ENCODE peak calls at places on chromosome 2, in five cellular contexts. One of them, this sample, is unnamed.

GRCh38 chr2:11370377-11371098 is 26.1 kb upstream of the ROCK2 start:
- DNase-seq in IMR-90: peak
- DNase-seq in heart left ventricle: no peak
- DNase-seq in spleen: no peak
- DNase-seq in sigmoid colon: no peak
- DNase-seq in this sample: no peak

GRCh38 chr2:6639870-6640639 is 225.7 kb downstream of the CMPK2 start:
- DNase-seq in IMR-90: no peak
- DNase-seq in heart left ventricle: no peak
- DNase-seq in spleen: no peak
- DNase-seq in sigmoid colon: no peak
- DNase-seq in this sample: no peak

GRCh38 chr2:51698005-51698404 is 666.1 kb upstream of the NRXN1 start:
- DNase-seq in IMR-90: no peak
- DNase-seq in heart left ventricle: no peak
- DNase-seq in spleen: no peak
- DNase-seq in sigmoid colon: no peak
- DNase-seq in this sample: no peak

GRCh38 chr2:1940660-1941059 is 196.3 kb upstream of the PXDN start:
- DNase-seq in IMR-90: no peak
- DNase-seq in heart left ventricle: peak
- DNase-seq in spleen: no peak
- DNase-seq in sigmoid colon: peak
- DNase-seq in this sample: no peak

GRCh38 chr2:192236136-192236535 is 41.4 kb upstream of the TMEFF2 start:
- DNase-seq in IMR-90: peak
- DNase-seq in heart left ventricle: no peak
- DNase-seq in spleen: no peak
- DNase-seq in sigmoid colon: no peak
- DNase-seq in this sample: no peak

GRCh38 chr2:36356990-36357505 is 1.5 kb downstream of the CRIM1 start:
- DNase-seq in IMR-90: peak
- DNase-seq in heart left ventricle: no peak
- DNase-seq in spleen: no peak
- DNase-seq in sigmoid colon: peak
- DNase-seq in this sample: peak

GRCh38 chr2:84874381-84875212 is 6.3 kb downstream of the TRABD2A start:
- DNase-seq in IMR-90: peak
- DNase-seq in heart left ventricle: no peak
- DNase-seq in spleen: no peak
- DNase-seq in sigmoid colon: peak
- DNase-seq in this sample: no peak

GRCh38 chr2:192155521-192156118 is 39.1 kb downstream of the TMEFF2 start:
- DNase-seq in IMR-90: no peak
- DNase-seq in heart left ventricle: no peak
- DNase-seq in spleen: no peak
- DNase-seq in sigmoid colon: no peak
- DNase-seq in this sample: no peak

GRCh38 chr2:9638532-9638931 is 7.7 kb upstream of the YWHAQ start:
- DNase-seq in IMR-90: peak
- DNase-seq in heart left ventricle: peak
- DNase-seq in spleen: no peak
- DNase-seq in sigmoid colon: peak
- DNase-seq in this sample: peak

GRCh38 chr2:10448646-10449480 is 736 bp upstream of the ODC1 start:
- DNase-seq in IMR-90: peak
- DNase-seq in heart left ventricle: no peak
- DNase-seq in spleen: peak
- DNase-seq in sigmoid colon: peak
- DNase-seq in this sample: no peak

GRCh38 chr2:230160112-230160660 is 59.6 kb downstream of the SP110 start:
- DNase-seq in IMR-90: peak
- DNase-seq in heart left ventricle: peak
- DNase-seq in spleen: peak
- DNase-seq in sigmoid colon: no peak
- DNase-seq in this sample: peak

GRCh38 chr2:229141626-229142025 is 129.5 kb downstream of the PID1 start:
- DNase-seq in IMR-90: peak
- DNase-seq in heart left ventricle: no peak
- DNase-seq in spleen: no peak
- DNase-seq in sigmoid colon: no peak
- DNase-seq in this sample: no peak

GRCh38 chr2:192196451-192197194 is 1.9 kb upstream of the TMEFF2 start:
- DNase-seq in IMR-90: no peak
- DNase-seq in heart left ventricle: no peak
- DNase-seq in spleen: no peak
- DNase-seq in sigmoid colon: no peak
- DNase-seq in this sample: no peak

GRCh38 chr2:119488245-119489182 is 35.8 kb downstream of the SCTR start:
- DNase-seq in IMR-90: no peak
- DNase-seq in heart left ventricle: no peak
- DNase-seq in spleen: no peak
- DNase-seq in sigmoid colon: no peak
- DNase-seq in this sample: no peak

GRCh38 chr2:6880200-6880733 is 2.7 kb downstream of the RSAD2 start:
- DNase-seq in IMR-90: no peak
- DNase-seq in heart left ventricle: no peak
- DNase-seq in spleen: no peak
- DNase-seq in sigmoid colon: no peak
- DNase-seq in this sample: no peak

GRCh38 chr2:677056-677949 is at the start of gene TMEM18:
- DNase-seq in IMR-90: peak
- DNase-seq in heart left ventricle: no peak
- DNase-seq in spleen: peak
- DNase-seq in sigmoid colon: peak
- DNase-seq in this sample: peak
- TF ChIP-seq POLR2A in IMR-90: peak
- TF ChIP-seq POLR2A in heart left ventricle: no peak
- TF ChIP-seq POLR2A in spleen: peak
- TF ChIP-seq POLR2A in sigmoid colon: peak
- TF ChIP-seq POLR2A in this sample: peak

GRCh38 chr2:20578266-20578894 is 72.5 kb downstream of the HS1BP3 start:
- DNase-seq in IMR-90: no peak
- DNase-seq in heart left ventricle: no peak
- DNase-seq in spleen: peak
- DNase-seq in sigmoid colon: peak
- DNase-seq in this sample: no peak

GRCh38 chr2:20577495-20578235 is 73.2 kb downstream of the HS1BP3 start:
- DNase-seq in IMR-90: peak
- DNase-seq in heart left ventricle: peak
- DNase-seq in spleen: peak
- DNase-seq in sigmoid colon: no peak
- DNase-seq in this sample: no peak

GRCh38 chr2:20580690-20581437 is 70.0 kb downstream of the HS1BP3 start:
- DNase-seq in IMR-90: peak
- DNase-seq in heart left ventricle: peak
- DNase-seq in spleen: peak
- DNase-seq in sigmoid colon: peak
- DNase-seq in this sample: no peak

GRCh38 chr2:20578895-20579825 is 71.7 kb downstream of the HS1BP3 start:
- DNase-seq in IMR-90: peak
- DNase-seq in heart left ventricle: peak
- DNase-seq in spleen: peak
- DNase-seq in sigmoid colon: peak
- DNase-seq in this sample: peak

DNA sequence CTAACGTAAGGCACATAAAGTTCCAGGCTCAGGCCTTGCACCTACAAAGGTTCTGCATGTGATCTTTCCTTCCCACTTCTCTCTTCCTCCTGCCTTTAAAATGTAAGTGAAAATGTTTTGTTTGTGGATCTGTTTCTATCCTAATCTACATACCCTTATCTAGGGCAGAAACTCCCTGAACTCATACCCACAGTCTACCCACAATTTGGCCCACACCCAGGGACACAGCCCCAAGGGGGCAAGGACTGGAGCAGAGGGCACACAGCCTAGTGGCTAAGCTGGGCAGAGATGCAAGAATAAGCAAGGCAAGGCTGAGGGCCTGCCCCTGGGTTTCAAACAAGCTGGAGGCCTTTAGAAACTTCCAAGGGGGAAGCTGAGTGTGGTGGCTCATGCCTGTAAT is 71.0 kb downstream of the HS1BP3 start:
- DNase-seq in IMR-90: no peak
- DNase-seq in heart left ventricle: peak
- DNase-seq in spleen: peak
- DNase-seq in sigmoid colon: peak
- DNase-seq in this sample: no peak
- H3K27ac ChIP-seq in IMR-90: peak
- H3K27ac ChIP-seq in heart left ventricle: peak
- H3K27ac ChIP-seq in spleen: peak
- H3K27ac ChIP-seq in sigmoid colon: peak
- H3K27ac ChIP-seq in this sample: peak

GRCh38 chr2:174012347-174013309 is 47.5 kb upstream of the SP3 start:
- DNase-seq in IMR-90: no peak
- DNase-seq in heart left ventricle: peak
- DNase-seq in spleen: peak
- DNase-seq in sigmoid colon: peak
- DNase-seq in this sample: peak
- TF ChIP-seq POLR2A in IMR-90: no peak
- TF ChIP-seq POLR2A in heart left ventricle: no peak
- TF ChIP-seq POLR2A in spleen: no peak
- TF ChIP-seq POLR2A in sigmoid colon: peak
- TF ChIP-seq POLR2A in this sample: no peak

GRCh38 chr2:75517562-75518230 is 43.0 kb downstream of the EVA1A start:
- DNase-seq in IMR-90: no peak
- DNase-seq in heart left ventricle: no peak
- DNase-seq in spleen: no peak
- DNase-seq in sigmoid colon: no peak
- DNase-seq in this sample: no peak
- H3K27ac ChIP-seq in IMR-90: no peak
- H3K27ac ChIP-seq in heart left ventricle: no peak
- H3K27ac ChIP-seq in spleen: no peak
- H3K27ac ChIP-seq in sigmoid colon: no peak
- H3K27ac ChIP-seq in this sample: no peak

GRCh38 chr2:175181104-175181876 is at the start of gene ATP5MC3:
- DNase-seq in IMR-90: peak
- DNase-seq in heart left ventricle: peak
- DNase-seq in spleen: peak
- DNase-seq in sigmoid colon: peak
- DNase-seq in this sample: peak

GRCh38 chr2:175175896-175176295 is 5.6 kb downstream of the ATP5MC3 start:
- DNase-seq in IMR-90: peak
- DNase-seq in heart left ventricle: no peak
- DNase-seq in spleen: no peak
- DNase-seq in sigmoid colon: no peak
- DNase-seq in this sample: no peak

GRCh38 chr2:175175320-175175719 is 6.2 kb downstream of the ATP5MC3 start:
- DNase-seq in IMR-90: no peak
- DNase-seq in heart left ventricle: no peak
- DNase-seq in spleen: no peak
- DNase-seq in sigmoid colon: no peak
- DNase-seq in this sample: no peak

GRCh38 chr2:175180701-175181103 is 808 bp downstream of the ATP5MC3 start:
- DNase-seq in IMR-90: peak
- DNase-seq in heart left ventricle: no peak
- DNase-seq in spleen: no peak
- DNase-seq in sigmoid colon: peak
- DNase-seq in this sample: no peak

GRCh38 chr2:175176624-175177023 is 4.9 kb downstream of the ATP5MC3 start:
- DNase-seq in IMR-90: no peak
- DNase-seq in heart left ventricle: no peak
- DNase-seq in spleen: no peak
- DNase-seq in sigmoid colon: no peak
- DNase-seq in this sample: no peak
- TF ChIP-seq POLR2A in IMR-90: no peak
- TF ChIP-seq POLR2A in heart left ventricle: no peak
- TF ChIP-seq POLR2A in spleen: no peak
- TF ChIP-seq POLR2A in sigmoid colon: no peak
- TF ChIP-seq POLR2A in this sample: no peak

DNA sequence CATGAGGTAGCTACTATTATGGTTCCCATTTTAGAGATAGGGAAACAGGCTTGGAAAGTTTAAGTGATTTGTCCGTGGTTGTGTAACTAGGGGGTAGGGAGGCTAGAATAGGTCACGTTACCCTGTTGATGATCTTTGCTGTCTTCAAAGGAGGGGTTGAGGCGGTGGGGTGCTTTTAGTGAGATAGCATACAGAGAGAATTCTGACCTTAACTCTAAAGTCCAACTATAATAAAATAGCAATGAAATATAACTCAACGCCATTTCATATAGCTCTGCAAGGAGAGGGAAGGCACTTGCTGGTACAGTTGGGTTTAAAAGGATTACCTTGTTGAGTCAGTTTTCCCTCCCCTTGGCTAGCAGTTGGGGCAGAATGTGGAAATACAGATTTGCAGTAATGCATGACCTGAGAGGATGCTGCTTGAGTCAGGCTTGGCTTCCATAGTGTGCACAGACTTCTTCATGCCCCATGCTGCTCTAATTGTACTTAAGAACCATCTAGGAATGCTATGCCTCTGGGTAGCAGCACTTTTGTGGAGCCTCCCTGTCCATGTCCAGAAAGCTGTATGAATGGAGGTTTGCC is 143.9 kb downstream of the LTBP1 start:
- DNase-seq in IMR-90: no peak
- DNase-seq in heart left ventricle: no peak
- DNase-seq in spleen: no peak
- DNase-seq in sigmoid colon: no peak
- DNase-seq in this sample: no peak
- H3K27ac ChIP-seq in IMR-90: no peak
- H3K27ac ChIP-seq in heart left ventricle: no peak
- H3K27ac ChIP-seq in spleen: no peak
- H3K27ac ChIP-seq in sigmoid colon: peak
- H3K27ac ChIP-seq in this sample: no peak

This sample was measured in tibial nerve.